ENCODE peak calls at places on chromosomes 2 and 18, in four cellular contexts. One of them, this sample, is unnamed.

GRCh38 chr2:15923597-15923996 is 16.8 kb upstream of the MYCN start:
- DNase-seq in HFF-Myc: no peak
- DNase-seq in fibroblast of the aortic adventitia: no peak
- DNase-seq in AG04450: no peak
- DNase-seq in this sample: no peak

GRCh38 chr18:76426738-76427305 is 68.2 kb downstream of the ZNF516 start:
- DNase-seq in AG04450: no peak
- DNase-seq in HFF-Myc: no peak
- DNase-seq in fibroblast of the aortic adventitia: peak
- DNase-seq in this sample: no peak

GRCh38 chr18:61398961-61399632 is 65.9 kb downstream of the CDH20 start:
- DNase-seq in HFF-Myc: peak
- DNase-seq in fibroblast of the aortic adventitia: peak
- DNase-seq in AG04450: peak
- DNase-seq in this sample: no peak

GRCh38 chr2:37635359-37636208 is 35.9 kb downstream of the CDC42EP3 start:
- DNase-seq in fibroblast of the aortic adventitia: peak
- DNase-seq in HFF-Myc: no peak
- DNase-seq in AG04450: no peak
- DNase-seq in this sample: peak

GRCh38 chr18:79818036-79818435 is 20.3 kb downstream of the KCNG2 start:
- DNase-seq in HFF-Myc: no peak
- DNase-seq in fibroblast of the aortic adventitia: no peak
- DNase-seq in AG04450: no peak
- DNase-seq in this sample: no peak

GRCh38 chr18:21179590-21180220 is 62.3 kb upstream of the GREB1L start:
- DNase-seq in HFF-Myc: peak
- DNase-seq in AG04450: peak
- DNase-seq in fibroblast of the aortic adventitia: peak
- DNase-seq in this sample: no peak

GRCh38 chr18:62718268-62718800 is 3.0 kb downstream of the PHLPP1 start:
- DNase-seq in HFF-Myc: no peak
- DNase-seq in AG04450: no peak
- DNase-seq in fibroblast of the aortic adventitia: no peak
- DNase-seq in this sample: no peak

GRCh38 chr2:99682280-99683060 is 192.7 kb upstream of the REV1 start:
- DNase-seq in AG04450: no peak
- DNase-seq in fibroblast of the aortic adventitia: peak
- DNase-seq in HFF-Myc: no peak
- DNase-seq in this sample: no peak

GRCh38 chr2:73830871-73831401 is 2.2 kb downstream of the STAMBP start:
- DNase-seq in AG04450: no peak
- DNase-seq in fibroblast of the aortic adventitia: peak
- DNase-seq in HFF-Myc: peak
- DNase-seq in this sample: no peak

GRCh38 chr2:205679410-205680009 is 2.8 kb upstream of the NRP2 start:
- DNase-seq in HFF-Myc: no peak
- DNase-seq in AG04450: no peak
- DNase-seq in fibroblast of the aortic adventitia: no peak
- DNase-seq in this sample: no peak

GRCh38 chr2:138713069-138713496 is 67.1 kb downstream of the NXPH2 start:
- DNase-seq in HFF-Myc: no peak
- DNase-seq in AG04450: no peak
- DNase-seq in fibroblast of the aortic adventitia: no peak
- DNase-seq in this sample: no peak

GRCh38 chr2:215828528-215829184 is 184.7 kb downstream of the MREG start:
- DNase-seq in fibroblast of the aortic adventitia: peak
- DNase-seq in HFF-Myc: peak
- DNase-seq in AG04450: no peak
- DNase-seq in this sample: peak

GRCh38 chr2:111884592-111884964 is 585 bp upstream of the ANAPC1 start:
- DNase-seq in HFF-Myc: no peak
- DNase-seq in fibroblast of the aortic adventitia: no peak
- DNase-seq in AG04450: no peak
- DNase-seq in this sample: no peak

GRCh38 chr2:105781274-105781673 is 36.6 kb downstream of the NCK2 start:
- DNase-seq in fibroblast of the aortic adventitia: peak
- DNase-seq in HFF-Myc: no peak
- DNase-seq in AG04450: no peak
- DNase-seq in this sample: no peak

GRCh38 chr2:233814063-233814435 is 35.9 kb downstream of the MROH2A start:
- DNase-seq in HFF-Myc: no peak
- DNase-seq in AG04450: no peak
- DNase-seq in fibroblast of the aortic adventitia: peak
- DNase-seq in this sample: no peak

GRCh38 chr2:232494542-232494941 is 6.9 kb upstream of the ECEL1 start:
- DNase-seq in fibroblast of the aortic adventitia: no peak
- DNase-seq in AG04450: no peak
- DNase-seq in HFF-Myc: no peak
- DNase-seq in this sample: no peak

GRCh38 chr2:218898109-218898878 is 17.6 kb downstream of the WNT10A start:
- DNase-seq in AG04450: no peak
- DNase-seq in HFF-Myc: no peak
- DNase-seq in fibroblast of the aortic adventitia: peak
- DNase-seq in this sample: peak

GRCh38 chr18:73841661-73842060 is 306.0 kb downstream of the FBXO15 start:
- DNase-seq in AG04450: no peak
- DNase-seq in HFF-Myc: no peak
- DNase-seq in fibroblast of the aortic adventitia: no peak
- DNase-seq in this sample: no peak

GRCh38 chr2:83081835-83082522 is 1377.1 kb downstream of the SUCLG1 start:
- DNase-seq in fibroblast of the aortic adventitia: peak
- DNase-seq in HFF-Myc: peak
- DNase-seq in AG04450: peak
- DNase-seq in this sample: no peak

GRCh38 chr2:237090906-237091305 is 5.2 kb downstream of the COPS8 start:
- DNase-seq in HFF-Myc: no peak
- DNase-seq in fibroblast of the aortic adventitia: no peak
- DNase-seq in AG04450: no peak
- DNase-seq in this sample: no peak

GRCh38 chr18:10912790-10913560 is 236.4 kb downstream of the PIEZO2 start:
- DNase-seq in AG04450: no peak
- DNase-seq in HFF-Myc: peak
- DNase-seq in fibroblast of the aortic adventitia: peak
- DNase-seq in this sample: peak

GRCh38 chr18:27860701-27861107 is 316.2 kb downstream of the CDH2 start:
- DNase-seq in HFF-Myc: no peak
- DNase-seq in fibroblast of the aortic adventitia: peak
- DNase-seq in AG04450: no peak
- DNase-seq in this sample: no peak

GRCh38 chr2:105839793-105840192 is 95.1 kb downstream of the NCK2 start:
- DNase-seq in AG04450: no peak
- DNase-seq in HFF-Myc: no peak
- DNase-seq in fibroblast of the aortic adventitia: no peak
- DNase-seq in this sample: no peak

GRCh38 chr2:231386446-231386845 is 9.1 kb upstream of the B3GNT7 start:
- DNase-seq in fibroblast of the aortic adventitia: peak
- DNase-seq in AG04450: peak
- DNase-seq in HFF-Myc: no peak
- DNase-seq in this sample: peak

GRCh38 chr2:99613992-99614391 is 124.2 kb upstream of the REV1 start:
- DNase-seq in HFF-Myc: no peak
- DNase-seq in AG04450: no peak
- DNase-seq in fibroblast of the aortic adventitia: no peak
- DNase-seq in this sample: no peak

GRCh38 chr2:210072922-210073509 is 70.6 kb downstream of the RPE start:
- DNase-seq in fibroblast of the aortic adventitia: peak
- DNase-seq in AG04450: peak
- DNase-seq in HFF-Myc: peak
- DNase-seq in this sample: no peak

GRCh38 chr18:49274188-49274714 is 186.2 kb downstream of the DYM start:
- DNase-seq in fibroblast of the aortic adventitia: peak
- DNase-seq in HFF-Myc: no peak
- DNase-seq in AG04450: no peak
- DNase-seq in this sample: no peak

GRCh38 chr18:63683890-63684289 is 18.9 kb upstream of the SERPINB11 start:
- DNase-seq in HFF-Myc: no peak
- DNase-seq in fibroblast of the aortic adventitia: no peak
- DNase-seq in AG04450: no peak
- DNase-seq in this sample: no peak

GRCh38 chr2:71807969-71808451 is 339.7 kb downstream of the CYP26B1 start:
- DNase-seq in fibroblast of the aortic adventitia: peak
- DNase-seq in HFF-Myc: no peak
- DNase-seq in AG04450: no peak
- DNase-seq in this sample: peak

GRCh38 chr2:191866195-191866594 is 19.3 kb upstream of the CAVIN2 start:
- DNase-seq in fibroblast of the aortic adventitia: no peak
- DNase-seq in HFF-Myc: no peak
- DNase-seq in AG04450: no peak
- DNase-seq in this sample: no peak

GRCh38 chr2:98114643-98115355 is 27.8 kb downstream of the VWA3B start:
- DNase-seq in AG04450: no peak
- DNase-seq in fibroblast of the aortic adventitia: no peak
- DNase-seq in HFF-Myc: no peak
- DNase-seq in this sample: no peak

GRCh38 chr2:237486819-237487448 is at the start of gene MLPH:
- DNase-seq in AG04450: no peak
- DNase-seq in fibroblast of the aortic adventitia: no peak
- DNase-seq in HFF-Myc: no peak
- DNase-seq in this sample: no peak

GRCh38 chr2:222941510-222942032 is 80.7 kb downstream of the ACSL3 start:
- DNase-seq in HFF-Myc: no peak
- DNase-seq in fibroblast of the aortic adventitia: no peak
- DNase-seq in AG04450: no peak
- DNase-seq in this sample: no peak

GRCh38 chr2:66334237-66335054 is 100.5 kb upstream of the MEIS1 start:
- DNase-seq in fibroblast of the aortic adventitia: no peak
- DNase-seq in AG04450: no peak
- DNase-seq in HFF-Myc: no peak
- DNase-seq in this sample: no peak

GRCh38 chr2:197599285-197599965 is 76.0 kb downstream of the RFTN2 start:
- DNase-seq in AG04450: peak
- DNase-seq in fibroblast of the aortic adventitia: peak
- DNase-seq in HFF-Myc: peak
- DNase-seq in this sample: no peak
- H3K4me3 ChIP-seq in AG04450: no peak
- H3K4me3 ChIP-seq in fibroblast of the aortic adventitia: no peak
- H3K4me3 ChIP-seq in HFF-Myc: no peak
- H3K4me3 ChIP-seq in this sample: no peak

GRCh38 chr2:95381212-95382127 is 21.0 kb upstream of the FAHD2A start:
- DNase-seq in HFF-Myc: no peak
- DNase-seq in AG04450: no peak
- DNase-seq in fibroblast of the aortic adventitia: no peak
- DNase-seq in this sample: no peak

GRCh38 chr2:95380280-95380679 is 22.2 kb upstream of the FAHD2A start:
- DNase-seq in fibroblast of the aortic adventitia: no peak
- DNase-seq in AG04450: no peak
- DNase-seq in HFF-Myc: no peak
- DNase-seq in this sample: no peak

GRCh38 chr2:95377724-95378123 is 24.8 kb upstream of the FAHD2A start:
- DNase-seq in HFF-Myc: no peak
- DNase-seq in fibroblast of the aortic adventitia: no peak
- DNase-seq in AG04450: no peak
- DNase-seq in this sample: no peak

GRCh38 chr2:95380731-95381130 is 21.8 kb upstream of the FAHD2A start:
- DNase-seq in AG04450: no peak
- DNase-seq in HFF-Myc: no peak
- DNase-seq in fibroblast of the aortic adventitia: no peak
- DNase-seq in this sample: no peak

DNA sequence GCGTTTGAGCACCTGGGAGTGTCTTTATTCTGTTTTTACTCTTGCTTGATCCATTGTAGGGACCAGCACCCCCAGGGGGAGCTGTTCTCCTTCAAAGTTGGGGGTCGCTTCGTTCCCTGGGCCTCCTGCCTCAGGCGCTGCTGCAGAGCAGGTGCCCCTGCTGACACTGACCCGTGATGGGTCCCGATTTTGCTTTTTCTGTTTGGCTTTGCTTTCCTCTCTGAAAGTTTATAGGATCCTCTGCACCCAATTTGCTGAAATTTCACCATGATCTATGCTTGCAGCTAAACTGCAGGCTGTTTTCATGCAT is 22.9 kb upstream of the FAHD2A start:
- DNase-seq in fibroblast of the aortic adventitia: no peak
- DNase-seq in HFF-Myc: no peak
- DNase-seq in AG04450: no peak
- DNase-seq in this sample: no peak
- TF ChIP-seq CTCF in fibroblast of the aortic adventitia: no peak
- TF ChIP-seq CTCF in HFF-Myc: peak
- TF ChIP-seq CTCF in AG04450: no peak
- TF ChIP-seq CTCF in this sample: no peak

GRCh38 chr2:27582129-27582694 is 630 bp upstream of the ZNF512 start:
- DNase-seq in HFF-Myc: no peak
- DNase-seq in fibroblast of the aortic adventitia: no peak
- DNase-seq in AG04450: no peak
- DNase-seq in this sample: peak
- H3K4me3 ChIP-seq in HFF-Myc: peak
- H3K4me3 ChIP-seq in fibroblast of the aortic adventitia: peak
- H3K4me3 ChIP-seq in AG04450: peak
- H3K4me3 ChIP-seq in this sample: no peak

GRCh38 chr18:43620936-43621335 is 343.6 kb upstream of the SYT4 start:
- DNase-seq in HFF-Myc: peak
- DNase-seq in fibroblast of the aortic adventitia: peak
- DNase-seq in AG04450: no peak
- DNase-seq in this sample: no peak
- TF ChIP-seq CTCF in HFF-Myc: peak
- TF ChIP-seq CTCF in fibroblast of the aortic adventitia: peak
- TF ChIP-seq CTCF in AG04450: peak
- TF ChIP-seq CTCF in this sample: peak

GRCh38 chr2:143176606-143177005 is 47.4 kb downstream of the ARHGAP15 start:
- DNase-seq in fibroblast of the aortic adventitia: no peak
- DNase-seq in HFF-Myc: no peak
- DNase-seq in AG04450: no peak
- DNase-seq in this sample: no peak
- H3K4me3 ChIP-seq in fibroblast of the aortic adventitia: no peak
- H3K4me3 ChIP-seq in HFF-Myc: no peak
- H3K4me3 ChIP-seq in AG04450: peak
- H3K4me3 ChIP-seq in this sample: no peak

GRCh38 chr2:129297430-129297829 is 682.0 kb upstream of the RAB6C start:
- DNase-seq in AG04450: no peak
- DNase-seq in HFF-Myc: no peak
- DNase-seq in fibroblast of the aortic adventitia: no peak
- DNase-seq in this sample: no peak
- TF ChIP-seq CTCF in AG04450: no peak
- TF ChIP-seq CTCF in HFF-Myc: no peak
- TF ChIP-seq CTCF in fibroblast of the aortic adventitia: no peak
- TF ChIP-seq CTCF in this sample: no peak

GRCh38 chr2:189407161-189407943 is 33.9 kb upstream of the WDR75 start:
- DNase-seq in HFF-Myc: peak
- DNase-seq in fibroblast of the aortic adventitia: peak
- DNase-seq in AG04450: peak
- DNase-seq in this sample: no peak
- H3K4me3 ChIP-seq in HFF-Myc: no peak
- H3K4me3 ChIP-seq in fibroblast of the aortic adventitia: peak
- H3K4me3 ChIP-seq in AG04450: peak
- H3K4me3 ChIP-seq in this sample: no peak